ENCODE peak calls at places on chromosomes 11 and 22, in four cellular contexts. One of them, this sample, is unnamed.

GRCh38 chr11:47467372-47467771 is 18.4 kb upstream of the RAPSN start:
- DNase-seq in tibial artery: no peak
- DNase-seq in fibroblast of mammary gland: no peak
- DNase-seq in foreskin fibroblast: no peak
- DNase-seq in this sample: peak; percentile 61

GRCh38 chr11:94131363-94132115 is 2.9 kb downstream of the PANX1 start:
- DNase-seq in tibial artery: peak; percentile 36
- DNase-seq in fibroblast of mammary gland: peak; percentile 72
- DNase-seq in foreskin fibroblast: peak; percentile 77
- DNase-seq in this sample: no peak

GRCh38 chr22:26174280-26174679 is 5.0 kb downstream of the SEZ6L start:
- DNase-seq in tibial artery: no peak
- DNase-seq in fibroblast of mammary gland: no peak
- DNase-seq in foreskin fibroblast: no peak
- DNase-seq in this sample: peak; percentile 74

GRCh38 chr11:73258104-73258684 is 13.9 kb upstream of the P2RY6 start:
- DNase-seq in tibial artery: no peak
- DNase-seq in fibroblast of mammary gland: no peak
- DNase-seq in foreskin fibroblast: no peak
- DNase-seq in this sample: no peak

GRCh38 chr22:35489225-35489624 is 51.4 kb upstream of the RASD2 start:
- DNase-seq in tibial artery: no peak
- DNase-seq in fibroblast of mammary gland: no peak
- DNase-seq in foreskin fibroblast: no peak
- DNase-seq in this sample: peak; percentile 91

GRCh38 chr22:38868886-38869381 is 3.1 kb downstream of the CBX6 start:
- DNase-seq in tibial artery: peak; percentile 73
- DNase-seq in fibroblast of mammary gland: peak; percentile 61
- DNase-seq in foreskin fibroblast: peak; percentile 89
- DNase-seq in this sample: peak; percentile 75

GRCh38 chr11:68357568-68357967 is 45.2 kb downstream of the LRP5 start:
- DNase-seq in tibial artery: no peak
- DNase-seq in fibroblast of mammary gland: no peak
- DNase-seq in foreskin fibroblast: no peak
- DNase-seq in this sample: no peak

GRCh38 chr11:69912911-69913451 is 93.8 kb upstream of the FGF3 start:
- DNase-seq in tibial artery: peak; percentile 17
- DNase-seq in fibroblast of mammary gland: peak; percentile 10
- DNase-seq in foreskin fibroblast: peak; percentile 43
- DNase-seq in this sample: no peak

GRCh38 chr22:47605886-47606285 is 843.4 kb downstream of the TBC1D22A start:
- DNase-seq in tibial artery: peak; percentile 0
- DNase-seq in fibroblast of mammary gland: no peak
- DNase-seq in foreskin fibroblast: no peak
- DNase-seq in this sample: no peak

GRCh38 chr11:34206598-34207300 is 101.3 kb downstream of the NAT10 start:
- DNase-seq in tibial artery: no peak
- DNase-seq in fibroblast of mammary gland: no peak
- DNase-seq in foreskin fibroblast: peak; percentile 60
- DNase-seq in this sample: no peak

GRCh38 chr11:29343465-29344333 is 673.1 kb downstream of the KCNA4 start:
- DNase-seq in tibial artery: peak; percentile 22
- DNase-seq in fibroblast of mammary gland: peak; percentile 56
- DNase-seq in foreskin fibroblast: peak; percentile 43
- DNase-seq in this sample: no peak